ENCODE peak calls at places on chromosomes 2 and 18, in six cellular contexts. B, X, K, Q, S and M are unnamed samples.

GRCh38 chr18:57437782-57438668 is 2.9 kb downstream of the ONECUT2 start:
- DNase-seq in B (peak; percentile 60), X (no peak), K (peak; percentile 79), Q (no peak), S (no peak), M (peak; percentile 38)

GRCh38 chr2:61354486-61355197 is 116.2 kb downstream of the USP34 start:
- DNase-seq in B (no peak), X (no peak), K (no peak), Q (peak; percentile 8), S (no peak), M (peak; percentile 53)

GRCh38 chr18:77099501-77100370 is 32.8 kb downstream of the MBP start:
- DNase-seq in B (no peak), X (no peak), K (no peak), Q (no peak), S (no peak), M (no peak)

GRCh38 chr18:32576296-32576916 is 105.7 kb upstream of the GAREM1 start:
- DNase-seq in B (no peak), X (no peak), K (peak; percentile 23), Q (peak; percentile 28), S (no peak), M (peak; percentile 67)

GRCh38 chr2:205543937-205544702 is 138.2 kb upstream of the NRP2 start:
- DNase-seq in B (no peak), X (no peak), K (no peak), Q (no peak), S (no peak), M (no peak)

GRCh38 chr18:79182047-79182713 is 113.0 kb downstream of the ATP9B start:
- DNase-seq in B (no peak), X (no peak), K (no peak), Q (no peak), S (no peak), M (no peak)

GRCh38 chr2:128396500-128396891 is 77.8 kb upstream of the HS6ST1 start:
- DNase-seq in B (peak; percentile 53), X (no peak), K (no peak), Q (no peak), S (no peak), M (peak; percentile 42)

GRCh38 chr2:160224507-160224906 is 24.4 kb upstream of the ITGB6 start:
- DNase-seq in B (no peak), X (no peak), K (no peak), Q (no peak), S (no peak), M (no peak)

GRCh38 chr2:60641866-60642788 is 88.7 kb upstream of the BCL11A start:
- DNase-seq in B (no peak), X (peak; percentile 13), K (peak; percentile 13), Q (peak; percentile 13), S (no peak), M (peak; percentile 76)

GRCh38 chr18:67509711-67510110 is 6.8 kb downstream of the DSEL start:
- DNase-seq in B (no peak), X (no peak), K (no peak), Q (no peak), S (no peak), M (peak; percentile 37)

GRCh38 chr2:101515512-101515911 is 40.6 kb upstream of the RFX8 start:
- DNase-seq in B (no peak), X (no peak), K (no peak), Q (peak; percentile 76), S (no peak), M (peak; percentile 48)

GRCh38 chr2:200350796-200351195 is 44.3 kb downstream of the SPATS2L start:
- DNase-seq in B (no peak), X (no peak), K (no peak), Q (no peak), S (no peak), M (peak; percentile 97)

GRCh38 chr2:112927745-112928144 is 16.8 kb downstream of the IL37 start:
- DNase-seq in B (no peak), X (no peak), K (no peak), Q (no peak), S (no peak), M (no peak)

GRCh38 chr2:145919507-145919906 is 1399.6 kb upstream of the ZEB2 start:
- DNase-seq in B (no peak), X (no peak), K (no peak), Q (no peak), S (no peak), M (peak; percentile 53)

GRCh38 chr2:195532628-195533271 is 124.3 kb upstream of the SLC39A10 start:
- DNase-seq in B (no peak), X (peak; percentile 71), K (peak; percentile 40), Q (peak; percentile 27), S (no peak), M (peak; percentile 68)

GRCh38 chr2:15577071-15577706 is 14.5 kb upstream of the DDX1 start:
- DNase-seq in B (peak; percentile 89), X (peak; percentile 77), K (peak; percentile 84), Q (peak; percentile 70), S (peak; percentile 62), M (peak; percentile 94)

GRCh38 chr2:131042161-131042775 is 51.0 kb downstream of the FAM168B start:
- DNase-seq in B (peak; percentile 37), X (no peak), K (no peak), Q (no peak), S (no peak), M (no peak)

GRCh38 chr2:73852020-73852419 is 23.3 kb downstream of the STAMBP start:
- DNase-seq in B (no peak), X (no peak), K (peak; percentile 22), Q (peak; percentile 95), S (no peak), M (peak; percentile 57)

GRCh38 chr2:33620-34019 is 12.7 kb downstream of the FAM110C start:
- DNase-seq in B (no peak), X (no peak), K (no peak), Q (peak; percentile 69), S (no peak), M (no peak)

GRCh38 chr2:126616606-126617069 is 39.3 kb upstream of the GYPC start:
- DNase-seq in B (no peak), X (no peak), K (no peak), Q (no peak), S (no peak), M (no peak)

GRCh38 chr2:24076849-24077534 is 866 bp upstream of the SF3B6 start:
- DNase-seq in B (peak; percentile 68), X (no peak), K (no peak), Q (no peak), S (no peak), M (peak; percentile 33)

GRCh38 chr2:241081190-241081642 is 20.9 kb downstream of the MTERF4 start:
- DNase-seq in B (no peak), X (no peak), K (no peak), Q (no peak), S (no peak), M (no peak)